ENCODE peak calls at places on chromosomes 11 and 22, in six cellular contexts. D, X, J, S, L and I are unnamed samples. For H3K36me3 and H3K4me1, the result is how much of the 10 kb centered on the place peaks cover.

GRCh38 chr22:25764270-25765015 is 22.5 kb downstream of the MYO18B start:
- DNase-seq in D (no peak), X (peak), J (no peak), S (no peak), L (no peak), I (no peak)

GRCh38 chr11:90788956-90789355 is 566.1 kb upstream of the CHORDC1 start:
- DNase-seq in D (no peak), X (no peak), J (no peak), S (no peak), L (no peak), I (no peak)

GRCh38 chr11:61747389-61748285 is 4.8 kb upstream of the MYRF start:
- DNase-seq in D (peak), X (peak), J (peak), S (peak), L (peak), I (peak)

GRCh38 chr11:72228844-72229231 is 4.3 kb downstream of the INPPL1 start:
- DNase-seq in D (no peak), X (no peak), J (peak), S (peak), L (peak), I (no peak)

GRCh38 chr11:111983187-111983986 is 41.8 kb upstream of the DLAT start:
- DNase-seq in D (peak), X (peak), J (peak), S (peak), L (no peak), I (peak)

GRCh38 chr22:35023692-35024363 is 42.1 kb upstream of the ISX start:
- DNase-seq in D (peak), X (peak), J (peak), S (peak), L (peak), I (peak)

GRCh38 chr11:79195209-79195608 is 245.6 kb downstream of the TENM4 start:
- DNase-seq in D (no peak), X (no peak), J (no peak), S (no peak), L (no peak), I (no peak)

GRCh38 chr11:130478204-130478701 is 29.8 kb downstream of the ADAMTS15 start:
- DNase-seq in D (peak), X (peak), J (peak), S (peak), L (peak), I (no peak)

GRCh38 chr11:592501-592900 is 16.2 kb downstream of the PHRF1 start:
- DNase-seq in D (no peak), X (no peak), J (no peak), S (no peak), L (no peak), I (no peak)

GRCh38 chr22:49934891-49935557 is 16.6 kb downstream of the CRELD2 start:
- DNase-seq in D (peak), X (peak), J (peak), S (peak), L (peak), I (peak)

GRCh38 chr11:19374189-19374588 is 133.4 kb upstream of the E2F8 start:
- DNase-seq in D (no peak), X (no peak), J (no peak), S (no peak), L (no peak), I (no peak)

GRCh38 chr22:22657712-22658111 is 13.3 kb downstream of the GGTLC2 start:
- DNase-seq in D (no peak), X (no peak), J (no peak), S (no peak), L (no peak), I (no peak)

GRCh38 chr22:31829505-31829904 is 75.7 kb downstream of the DEPDC5 start:
- DNase-seq in D (no peak), X (no peak), J (no peak), S (peak), L (no peak), I (no peak)

GRCh38 chr11:6333112-6333511 is 12.8 kb upstream of the CAVIN3 start:
- DNase-seq in D (no peak), X (no peak), J (no peak), S (no peak), L (no peak), I (no peak)

GRCh38 chr11:31768744-31769143 is 42.4 kb downstream of the PAX6 start:
- DNase-seq in D (no peak), X (no peak), J (no peak), S (no peak), L (no peak), I (no peak)

GRCh38 chr11:118914178-118914918 is 11.4 kb downstream of the BCL9L start:
- DNase-seq in D (peak), X (peak), J (no peak), S (no peak), L (peak), I (peak)

GRCh38 chr22:38760477-38761201 is 4.8 kb upstream of the SUN2 start:
- DNase-seq in D (no peak), X (peak), J (no peak), S (no peak), L (no peak), I (no peak)

GRCh38 chr11:70495351-70496310 is 97.3 kb downstream of the CTTN start:
- DNase-seq in D (no peak), X (no peak), J (no peak), S (no peak), L (no peak), I (no peak)

GRCh38 chr11:90847268-90847886 is 624.5 kb upstream of the CHORDC1 start:
- DNase-seq in D (no peak), X (no peak), J (no peak), S (no peak), L (no peak), I (no peak)

GRCh38 chr11:1694064-1694845 is 2.7 kb upstream of the KRTAP5-6 start:
- DNase-seq in D (peak), X (peak), J (peak), S (peak), L (peak), I (peak)

GRCh38 chr11:35376613-35377012 is 42.7 kb downstream of the SLC1A2 start:
- DNase-seq in D (no peak), X (no peak), J (no peak), S (no peak), L (no peak), I (no peak)

GRCh38 chr22:50702261-50702671 is 29.6 kb downstream of the SHANK3 start:
- DNase-seq in D (no peak), X (no peak), J (no peak), S (no peak), L (no peak), I (no peak)

GRCh38 chr11:126601136-126601535 is 245.7 kb downstream of the ST3GAL4 start:
- DNase-seq in D (no peak), X (no peak), J (no peak), S (no peak), L (no peak), I (no peak)

GRCh38 chr11:47464479-47464878 is 15.5 kb upstream of the RAPSN start:
- DNase-seq in D (no peak), X (peak), J (no peak), S (no peak), L (no peak), I (no peak)

DNA sequence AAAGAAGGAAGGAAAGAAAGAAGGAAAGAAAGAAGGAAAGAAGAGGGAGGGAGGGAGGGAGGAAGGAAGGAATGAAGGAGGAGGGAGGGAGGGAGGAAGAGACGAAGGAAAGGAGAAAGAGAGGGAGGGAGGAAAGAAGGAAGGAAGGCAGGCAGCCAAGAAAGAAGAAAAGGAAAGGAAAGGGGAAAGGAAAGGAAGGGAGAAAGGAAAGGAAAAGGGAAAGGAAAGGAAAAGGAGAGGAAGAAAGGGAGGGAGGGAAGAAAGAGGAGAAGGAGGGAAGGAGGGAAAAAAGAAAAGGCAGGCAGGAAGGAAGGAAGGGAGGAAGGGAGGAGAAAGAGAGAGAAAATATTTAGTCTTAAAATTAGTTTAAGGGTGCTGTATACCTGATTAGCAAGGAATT is 704.1 kb downstream of the LUZP2 start:
- DNase-seq in D (no peak), X (no peak), J (no peak), S (no peak), L (no peak), I (no peak)
- H3K36me3 ChIP-seq in D (under half), X (under half), J (under half), S (under half), L (under half), I (under half)

GRCh38 chr11:64869571-64870175 is 8.7 kb downstream of the EHD1 start:
- DNase-seq in D (no peak), X (peak), J (no peak), S (no peak), L (no peak), I (no peak)

GRCh38 chr11:64870176-64870892 is 8.1 kb downstream of the EHD1 start:
- DNase-seq in D (no peak), X (peak), J (no peak), S (peak), L (no peak), I (no peak)

GRCh38 chr11:64867748-64868462 is 10.5 kb downstream of the EHD1 start:
- DNase-seq in D (no peak), X (no peak), J (no peak), S (no peak), L (no peak), I (no peak)

GRCh38 chr11:64870893-64871849 is 7.2 kb downstream of the EHD1 start:
- DNase-seq in D (peak), X (no peak), J (no peak), S (no peak), L (no peak), I (no peak)

GRCh38 chr11:64868904-64869570 is 9.4 kb downstream of the EHD1 start:
- DNase-seq in D (no peak), X (no peak), J (no peak), S (no peak), L (no peak), I (no peak)
- H3K4me1 ChIP-seq in D (under half), X (under half), J (half or more), S (half or more), L (under half), I (under half)

GRCh38 chr22:47061226-47061625 is 298.8 kb downstream of the TBC1D22A start:
- DNase-seq in D (no peak), X (no peak), J (no peak), S (no peak), L (no peak), I (no peak)
- H3K36me3 ChIP-seq in D (under half), X (under half), J (under half), S (under half), L (under half), I (under half)

DNA sequence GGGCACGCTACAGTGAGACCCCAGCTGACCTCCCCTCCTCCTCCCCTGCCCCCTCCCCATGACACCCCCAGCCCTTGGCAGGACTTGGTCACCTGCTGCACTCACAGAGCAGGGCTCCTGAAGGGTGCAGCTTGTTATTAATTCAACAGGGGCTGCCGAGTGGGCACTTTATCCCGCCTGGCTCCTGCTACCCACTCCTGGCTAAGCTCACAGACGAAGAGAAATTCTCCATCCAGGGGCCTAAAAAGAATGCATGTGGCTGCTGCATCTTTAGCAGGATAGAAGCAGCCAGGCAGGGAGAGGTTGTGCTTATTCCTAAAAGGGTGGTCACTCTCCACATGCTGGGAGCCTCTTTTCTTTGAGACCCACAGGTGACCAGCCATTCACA is 40.3 kb downstream of the GALNT18 start:
- DNase-seq in D (no peak), X (no peak), J (no peak), S (no peak), L (no peak), I (no peak)
- H3K4me1 ChIP-seq in D (under half), X (under half), J (under half), S (under half), L (under half), I (under half)

GRCh38 chr11:2926611-2927492 is 2.4 kb downstream of the PHLDA2 start:
- DNase-seq in D (no peak), X (no peak), J (no peak), S (no peak), L (no peak), I (no peak)

GRCh38 chr11:2927851-2928604 is 1.2 kb downstream of the PHLDA2 start:
- DNase-seq in D (peak), X (no peak), J (no peak), S (no peak), L (no peak), I (no peak)

GRCh38 chr11:2928605-2929510 is at the start of gene PHLDA2:
- DNase-seq in D (peak), X (peak), J (peak), S (peak), L (peak), I (no peak)

GRCh38 chr11:2929511-2929879 is 275 bp upstream of the PHLDA2 start:
- DNase-seq in D (peak), X (peak), J (peak), S (peak), L (no peak), I (peak)

DNA sequence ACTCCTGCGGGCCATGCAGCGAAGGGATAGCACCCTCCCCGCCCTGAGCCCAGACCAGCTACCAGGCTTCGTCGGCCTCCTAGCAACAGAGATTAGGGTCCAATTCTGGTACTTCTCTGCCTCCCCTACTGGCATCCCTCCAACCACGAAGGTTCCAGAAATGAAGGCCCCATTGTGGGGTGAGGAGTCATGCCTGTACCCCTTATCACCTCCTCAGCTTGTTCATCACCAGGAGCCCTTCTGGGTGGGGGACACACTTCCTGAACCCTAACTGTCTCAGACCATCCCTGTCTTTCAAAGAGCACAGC is 1.8 kb downstream of the PHLDA2 start:
- DNase-seq in D (no peak), X (no peak), J (no peak), S (no peak), L (no peak), I (no peak)
- H3K36me3 ChIP-seq in D (under half), X (under half), J (under half), S (under half), L (under half), I (under half)

GRCh38 chr11:67256477-67256876 is 9.8 kb upstream of the GRK2 start:
- DNase-seq in D (no peak), X (no peak), J (no peak), S (no peak), L (no peak), I (no peak)
- H3K4me1 ChIP-seq in D (under half), X (under half), J (under half), S (under half), L (under half), I (under half)

GRCh38 chr22:41446057-41446501 is 522 bp downstream of the TOB2 start:
- DNase-seq in D (peak), X (peak), J (peak), S (peak), L (peak), I (peak)

GRCh38 chr22:41446639-41447434 is at the start of gene TOB2:
- DNase-seq in D (peak), X (peak), J (peak), S (peak), L (peak), I (peak)

GRCh38 chr22:41448189-41448808 is 1.7 kb upstream of the TOB2 start:
- DNase-seq in D (peak), X (peak), J (peak), S (peak), L (peak), I (peak)

GRCh38 chr22:41447435-41448188 is 1.0 kb upstream of the TOB2 start:
- DNase-seq in D (peak), X (peak), J (peak), S (peak), L (peak), I (peak)

GRCh38 chr22:41449321-41449720 is 2.7 kb upstream of the TOB2 start:
- DNase-seq in D (no peak), X (no peak), J (no peak), S (no peak), L (no peak), I (no peak)
- H3K36me3 ChIP-seq in D (under half), X (under half), J (under half), S (under half), L (under half), I (under half)

GRCh38 chr22:27754247-27754887 is 47.2 kb downstream of the MN1 start:
- DNase-seq in D (no peak), X (no peak), J (no peak), S (no peak), L (no peak), I (peak)
- H3K4me1 ChIP-seq in D (under half), X (under half), J (under half), S (under half), L (under half), I (under half)